ENCODE peak calls at places on chromosomes 7 and 10, in five cellular contexts. D, B, J, K and L are unnamed samples.
A peak's percentile ranks its signal among the peaks of the same experiment; 100 is the strongest.

GRCh38 chr7:1503816-1504775 is at the start of gene INTS1:
- DNase-seq in D (peak; percentile 88), B (peak; percentile 97), J (peak; percentile 57), K (peak; percentile 94), L (peak; percentile 71)

GRCh38 chr10:82934429-82934828 is 1059.4 kb downstream of the NRG3 start:
- DNase-seq in D (no peak), B (no peak), J (no peak), K (no peak), L (no peak)

GRCh38 chr10:72952189-72952900 is 2.3 kb downstream of the PLA2G12B start:
- DNase-seq in D (no peak), B (no peak), J (no peak), K (no peak), L (no peak)

GRCh38 chr7:84701524-84702306 is 485.1 kb downstream of the SEMA3D start:
- DNase-seq in D (no peak), B (no peak), J (no peak), K (no peak), L (peak; percentile 98)

GRCh38 chr7:129163875-129164544 is 19.5 kb downstream of the TSPAN33 start:
- DNase-seq in D (no peak), B (no peak), J (no peak), K (no peak), L (peak; percentile 41)

GRCh38 chr7:41816111-41816510 is 113.2 kb upstream of the INHBA start:
- DNase-seq in D (no peak), B (no peak), J (no peak), K (no peak), L (no peak)

GRCh38 chr10:129780158-129780557 is 183.9 kb downstream of the EBF3 start:
- DNase-seq in D (no peak), B (no peak), J (no peak), K (peak; percentile 35), L (no peak)

GRCh38 chr10:80460399-80461207 is 6.5 kb downstream of the TSPAN14 start:
- DNase-seq in D (peak; percentile 46), B (peak; percentile 90), J (no peak), K (peak; percentile 81), L (no peak)

GRCh38 chr7:140176271-140176701 is 497 bp downstream of the KDM7A start:
- DNase-seq in D (no peak), B (no peak), J (no peak), K (no peak), L (no peak)

GRCh38 chr7:26990268-26990667 is 105.5 kb downstream of the HOXA1 start:
- DNase-seq in D (no peak), B (no peak), J (no peak), K (no peak), L (no peak)

GRCh38 chr10:45625879-45626278 is 46.7 kb downstream of the ZFAND4 start:
- DNase-seq in D (no peak), B (no peak), J (no peak), K (no peak), L (no peak)

GRCh38 chr7:31327071-31327470 is 13.5 kb downstream of the NEUROD6 start:
- DNase-seq in D (no peak), B (no peak), J (no peak), K (no peak), L (peak; percentile 1)

GRCh38 chr10:84818956-84819355 is 490.6 kb downstream of the CCSER2 start:
- DNase-seq in D (no peak), B (no peak), J (no peak), K (no peak), L (no peak)

GRCh38 chr10:97481071-97481470 is 17.2 kb downstream of the MMS19 start:
- DNase-seq in D (no peak), B (no peak), J (no peak), K (no peak), L (no peak)

GRCh38 chr10:48543445-48543844 is 61.4 kb downstream of the ARHGAP22 start:
- DNase-seq in D (no peak), B (no peak), J (no peak), K (no peak), L (no peak)

GRCh38 chr10:84988011-84988410 is 659.6 kb downstream of the CCSER2 start:
- DNase-seq in D (no peak), B (no peak), J (no peak), K (no peak), L (no peak)

GRCh38 chr7:71793251-71793650 is 618.9 kb downstream of the CALN1 start:
- DNase-seq in D (no peak), B (no peak), J (no peak), K (no peak), L (no peak)

GRCh38 chr7:130409067-130409721 is 28.9 kb downstream of the CPA1 start:
- DNase-seq in D (no peak), B (no peak), J (no peak), K (no peak), L (no peak)

GRCh38 chr7:5557920-5558401 is 134.3 kb upstream of the TNRC18 start:
- DNase-seq in D (peak; percentile 65), B (no peak), J (no peak), K (peak; percentile 85), L (no peak)

GRCh38 chr10:48742891-48743845 is 58.5 kb downstream of the WDFY4 start:
- DNase-seq in D (no peak), B (no peak), J (no peak), K (no peak), L (no peak)

GRCh38 chr10:131267814-131268095 is 43.8 kb downstream of the TCERG1L start:
- DNase-seq in D (no peak), B (no peak), J (no peak), K (no peak), L (no peak)

GRCh38 chr10:47181057-47181849 is 118.7 kb upstream of the GDF10 start:
- DNase-seq in D (no peak), B (no peak), J (no peak), K (no peak), L (no peak)

GRCh38 chr7:33805630-33806233 is 99.6 kb upstream of the BMPER start:
- DNase-seq in D (peak; percentile 36), B (no peak), J (no peak), K (no peak), L (peak; percentile 39)

GRCh38 chr7:25187932-25188331 is 40.4 kb downstream of the NPVF start:
- DNase-seq in D (no peak), B (no peak), J (no peak), K (no peak), L (no peak)

GRCh38 chr7:89091550-89091949 is 296.0 kb upstream of the TEX47 start:
- DNase-seq in D (no peak), B (no peak), J (no peak), K (no peak), L (no peak)

GRCh38 chr7:99392659-99393362 is 15.6 kb downstream of the PDAP1 start:
- DNase-seq in D (peak; percentile 75), B (no peak), J (peak; percentile 78), K (peak; percentile 91), L (no peak)

GRCh38 chr7:99395616-99396327 is 12.6 kb downstream of the PDAP1 start:
- DNase-seq in D (no peak), B (no peak), J (no peak), K (no peak), L (no peak)

GRCh38 chr7:99394188-99394502 is 14.3 kb downstream of the PDAP1 start:
- DNase-seq in D (no peak), B (no peak), J (no peak), K (no peak), L (no peak)

GRCh38 chr7:99392046-99392445 is 16.4 kb downstream of the PDAP1 start:
- DNase-seq in D (no peak), B (no peak), J (no peak), K (no peak), L (no peak)

DNA sequence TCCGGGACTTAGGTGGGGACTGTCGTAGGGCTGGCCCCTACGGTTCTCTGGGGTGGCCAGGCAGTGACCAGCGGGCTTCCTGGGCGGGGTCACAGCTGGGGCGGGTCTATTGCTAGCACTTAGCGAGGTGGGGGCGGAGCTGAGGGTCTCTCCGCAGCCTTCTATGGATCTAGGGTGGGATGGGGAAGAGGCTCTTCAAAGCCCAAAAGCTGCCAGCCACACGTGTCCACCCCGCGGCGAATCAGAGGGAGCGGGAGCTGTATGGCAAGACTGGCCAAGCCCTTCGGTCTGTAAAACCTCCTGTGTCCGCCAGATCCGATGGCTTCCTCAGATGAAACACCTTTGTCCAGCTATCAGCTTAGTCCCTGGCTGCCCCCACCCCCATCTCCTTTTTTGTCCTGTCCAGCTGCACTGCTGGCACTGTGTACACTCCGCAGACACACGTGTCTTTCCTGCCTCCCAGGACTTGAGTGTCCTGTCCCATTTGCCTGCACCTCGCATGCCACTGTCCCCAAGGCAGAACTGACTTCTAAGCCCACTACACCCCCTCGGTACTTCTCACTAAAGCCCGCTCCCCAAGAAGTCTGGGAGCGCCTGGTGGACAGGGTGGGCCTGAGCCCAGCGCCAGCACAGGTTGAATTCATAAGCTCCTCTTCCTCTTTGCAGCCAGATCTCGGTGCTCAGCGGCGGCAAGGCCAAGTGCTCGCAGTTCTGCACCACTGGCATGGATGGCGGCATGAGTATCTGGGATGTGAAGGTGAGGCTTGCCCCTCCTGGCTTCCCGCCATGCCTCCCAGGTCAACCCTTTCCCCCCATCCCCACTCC is 14.8 kb downstream of the PDAP1 start:
- DNase-seq in D (peak; percentile 66), B (no peak), J (peak; percentile 67), K (peak; percentile 84), L (no peak)
- H3K27ac ChIP-seq in D (peak overlapping the region; percentile 70), B (peak overlapping the region; percentile 13), J (no peak overlapping the region), K (peak overlapping the region; percentile 57), L (no peak overlapping the region)

GRCh38 chr10:99941942-99942835 is 67.6 kb downstream of the DNMBP start:
- DNase-seq in D (no peak), B (no peak), J (no peak), K (no peak), L (peak; percentile 68)

GRCh38 chr10:99945286-99945685 is 64.5 kb downstream of the DNMBP start:
- DNase-seq in D (peak; percentile 69), B (no peak), J (no peak), K (peak; percentile 78), L (peak; percentile 85)

GRCh38 chr10:99943908-99944307 is 65.8 kb downstream of the DNMBP start:
- DNase-seq in D (no peak), B (no peak), J (no peak), K (no peak), L (no peak)

GRCh38 chr10:99944860-99945259 is 64.9 kb downstream of the DNMBP start:
- DNase-seq in D (no peak), B (no peak), J (no peak), K (no peak), L (no peak)
- H3K36me3 ChIP-seq in D (no peaks in the 10 kb centered on the region), B (peaks cover 29% of the 10 kb centered on the region), J (no peaks in the 10 kb centered on the region), K (no peaks in the 10 kb centered on the region), L (peaks cover 13% of the 10 kb centered on the region)

GRCh38 chr7:19275000-19275399 is 129.8 kb upstream of the FERD3L start:
- DNase-seq in D (no peak), B (no peak), J (no peak), K (no peak), L (no peak)
- H3K27ac ChIP-seq in D (no peak overlapping the region), B (no peak overlapping the region), J (no peak overlapping the region), K (no peak overlapping the region), L (no peak overlapping the region)

DNA sequence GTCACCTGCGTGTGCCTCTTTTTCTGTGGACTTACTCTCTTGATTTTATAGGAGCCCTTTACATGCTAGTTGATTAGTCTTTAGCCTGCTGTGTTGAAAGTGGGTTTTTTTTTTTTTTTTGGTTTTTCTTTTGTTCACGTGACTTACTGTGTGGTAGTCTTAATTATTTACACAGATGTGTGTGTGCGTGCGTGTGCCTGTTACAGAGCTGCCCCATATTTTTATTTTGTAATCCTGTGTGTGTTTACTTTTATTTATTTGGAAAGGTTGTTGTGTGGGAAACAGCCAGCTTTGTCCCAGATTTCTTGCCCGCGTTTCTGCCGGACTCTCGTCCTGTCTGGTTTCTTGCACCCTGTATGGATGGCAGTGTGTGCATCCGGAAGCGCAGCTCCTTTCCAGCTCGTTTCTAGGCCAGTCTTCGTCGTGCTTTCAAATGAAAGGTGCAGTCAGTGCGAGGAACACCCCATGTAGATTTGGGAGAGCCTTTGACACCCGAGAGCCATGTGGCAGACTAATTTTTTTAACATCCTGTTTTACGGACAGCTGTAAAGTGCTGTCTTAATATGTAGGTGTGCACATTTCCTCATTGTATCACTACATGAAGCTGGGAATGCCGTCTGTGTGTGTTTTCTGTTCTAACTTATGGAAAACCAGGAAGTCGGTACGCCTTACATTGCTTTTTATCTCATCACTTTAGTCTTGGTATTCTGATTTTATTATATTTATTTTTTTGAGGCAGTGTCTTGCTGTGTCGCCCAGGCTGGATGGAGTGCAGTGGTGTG is 55.6 kb downstream of the DNAJB6 start:
- DNase-seq in D (no peak), B (no peak), J (no peak), K (peak; percentile 13), L (no peak)
- H3K36me3 ChIP-seq in D (no peaks in the 10 kb centered on the region), B (peaks cover 53% of the 10 kb centered on the region), J (peaks cover 16% of the 10 kb centered on the region), K (peaks cover 3% of the 10 kb centered on the region), L (peaks cover 26% of the 10 kb centered on the region)